ENCODE peak calls at places on chromosomes 3 and 15, in eight cellular contexts. B is ureter; X is AG08396; T is HTR-8/SVneo; F is HFF-Myc; D is CD8-positive, alpha-beta T cell; O is substantia nigra; K is HEK293T. P is an unnamed sample.

GRCh38 chr3:113914646-113915045 is 33.2 kb upstream of the ZDHHC23 start:
- DNase-seq in B (no peak), X (peak; percentile 14), T (no peak), F (peak; percentile 25), D (no peak), O (no peak), K (no peak), P (no peak)

GRCh38 chr3:106208266-106208665 is 339.5 kb upstream of the CBLB start:
- DNase-seq in B (no peak), X (no peak), T (no peak), F (no peak), D (no peak), O (no peak), K (no peak), P (no peak)

GRCh38 chr3:149621218-149622005 is 36.4 kb downstream of the WWTR1 start:
- DNase-seq in B (no peak), X (peak; percentile 48), T (peak; percentile 21), F (peak; percentile 61), D (no peak), O (no peak), K (no peak), P (peak; percentile 89)

GRCh38 chr15:82969353-82969752 is 16.7 kb upstream of the RAMAC start:
- DNase-seq in B (no peak), X (no peak), T (no peak), F (no peak), D (no peak), O (no peak), K (no peak), P (no peak)

GRCh38 chr3:193774916-193775285 is 181.9 kb downstream of the OPA1 start:
- DNase-seq in B (no peak), X (no peak), T (no peak), F (no peak), D (no peak), O (no peak), K (no peak), P (no peak)

GRCh38 chr3:76310059-76310458 is 524.7 kb upstream of the ZNF717 start:
- DNase-seq in B (no peak), X (no peak), T (no peak), F (no peak), D (no peak), O (no peak), K (no peak), P (peak; percentile 46)

GRCh38 chr3:188974856-188975611 is 196.7 kb upstream of the TPRG1 start:
- DNase-seq in B (no peak), X (peak; percentile 32), T (no peak), F (no peak), D (peak; percentile 26), O (no peak), K (no peak), P (no peak)

GRCh38 chr3:55243686-55244085 is 243.4 kb downstream of the WNT5A start:
- DNase-seq in B (no peak), X (no peak), T (no peak), F (no peak), D (no peak), O (no peak), K (no peak), P (no peak)

GRCh38 chr3:155704041-155704440 is 40.8 kb downstream of the PLCH1 start:
- DNase-seq in B (no peak), X (no peak), T (no peak), F (no peak), D (no peak), O (no peak), K (no peak), P (peak; percentile 86)

GRCh38 chr3:59451800-59452741 is 402.2 kb upstream of the CFAP20DC start:
- DNase-seq in B (no peak), X (no peak), T (no peak), F (no peak), D (no peak), O (no peak), K (no peak), P (no peak)

GRCh38 chr3:33438871-33439270 is 1.3 kb downstream of the UBP1 start:
- DNase-seq in B (no peak), X (no peak), T (no peak), F (no peak), D (no peak), O (no peak), K (no peak), P (no peak)

GRCh38 chr3:33218072-33218445 is 551 bp downstream of the SUSD5 start:
- DNase-seq in B (no peak), X (no peak), T (peak; percentile 13), F (no peak), D (no peak), O (no peak), K (peak; percentile 32), P (peak; percentile 31)

GRCh38 chr15:27481768-27482167 is 510.8 kb downstream of the GABRG3 start:
- DNase-seq in B (no peak), X (no peak), T (no peak), F (no peak), D (no peak), O (no peak), K (no peak), P (no peak)

GRCh38 chr15:40252438-40253178 is 13.7 kb downstream of the PAK6 start:
- DNase-seq in B (peak; percentile 64), X (no peak), T (no peak), F (no peak), D (no peak), O (no peak), K (no peak), P (no peak)